ENCODE peak calls at places on chromosomes 1 and 21, in six cellular contexts. V is astrocyte of the cerebellum; P is fibroblast of mammary gland; T is stimulated activated CD4-positive, alpha-beta T cell treated with anti-CD3 and anti-CD28 coated beads, Interleukin-12 subunit alpha, Interleukin-12 subunit beta, amount 100 ng/mL, for 48 hours; N is lung microvascular endothelial cell; R is NCI-H1105. F is an unnamed sample.

GRCh38 chr1:172746091-172746949 is 87.4 kb downstream of the FASLG start:
- DNase-seq in V (peak; percentile 98), P (peak; percentile 100), T (no peak), N (peak; percentile 37), R (no peak), F (peak; percentile 30)

GRCh38 chr1:26307363-26307781 is 936 bp upstream of the UBXN11 start:
- DNase-seq in V (no peak), P (no peak), T (no peak), N (no peak), R (no peak), F (peak; percentile 48)

GRCh38 chr1:205229916-205230700 is 2.4 kb downstream of the TMCC2 start:
- DNase-seq in V (no peak), P (no peak), T (no peak), N (no peak), R (no peak), F (no peak)

GRCh38 chr1:85611856-85612255 is 31.3 kb downstream of the CCN1 start:
- DNase-seq in V (peak; percentile 99), P (peak; percentile 99), T (no peak), N (no peak), R (no peak), F (no peak)

GRCh38 chr21:29477941-29478340 is 179.2 kb downstream of the BACH1 start:
- DNase-seq in V (peak; percentile 65), P (peak; percentile 86), T (no peak), N (no peak), R (no peak), F (no peak)

GRCh38 chr1:164561007-164561406 is 2.0 kb downstream of the PBX1 start:
- DNase-seq in V (no peak), P (no peak), T (no peak), N (no peak), R (no peak), F (no peak)

GRCh38 chr1:27521336-27522147 is 31.6 kb upstream of the WASF2 start:
- DNase-seq in V (no peak), P (no peak), T (peak; percentile 32), N (no peak), R (no peak), F (peak; percentile 42)

GRCh38 chr1:233424727-233425222 is 97.3 kb downstream of the MAP3K21 start:
- DNase-seq in V (no peak), P (peak; percentile 7), T (no peak), N (no peak), R (no peak), F (no peak)

GRCh38 chr1:41891403-41891896 is 27.3 kb downstream of the HIVEP3 start:
- DNase-seq in V (no peak), P (no peak), T (peak; percentile 37), N (peak; percentile 61), R (no peak), F (peak; percentile 70)

GRCh38 chr1:203349757-203350522 is 982 bp downstream of the FMOD start:
- DNase-seq in V (no peak), P (no peak), T (no peak), N (no peak), R (no peak), F (no peak)

GRCh38 chr1:179337343-179337742 is 28.4 kb upstream of the AXDND1 start:
- DNase-seq in V (no peak), P (no peak), T (no peak), N (no peak), R (no peak), F (no peak)

GRCh38 chr1:230315099-230315498 is 111.0 kb downstream of the PGBD5 start:
- DNase-seq in V (no peak), P (no peak), T (no peak), N (no peak), R (no peak), F (no peak)

GRCh38 chr1:117740461-117740860 is 134.6 kb downstream of the TENT5C start:
- DNase-seq in V (no peak), P (no peak), T (no peak), N (no peak), R (no peak), F (no peak)

GRCh38 chr1:71861022-71861421 is 421.3 kb downstream of the NEGR1 start:
- DNase-seq in V (no peak), P (peak; percentile 83), T (no peak), N (no peak), R (no peak), F (no peak)

GRCh38 chr1:195946500-195946899 is 661.7 kb downstream of the KCNT2 start:
- DNase-seq in V (no peak), P (no peak), T (no peak), N (no peak), R (no peak), F (no peak)

GRCh38 chr1:227916655-227917054 is 31.1 kb downstream of the WNT9A start:
- DNase-seq in V (no peak), P (no peak), T (no peak), N (no peak), R (no peak), F (no peak)

GRCh38 chr1:115977481-115978258 is 1.4 kb downstream of the SLC22A15 start:
- DNase-seq in V (no peak), P (peak; percentile 85), T (no peak), N (no peak), R (no peak), F (no peak)

GRCh38 chr1:76162254-76162653 is 87.7 kb downstream of the ST6GALNAC3 start:
- DNase-seq in V (no peak), P (no peak), T (no peak), N (no peak), R (no peak), F (no peak)

GRCh38 chr1:81554108-81554507 is 246.6 kb upstream of the ADGRL2 start:
- DNase-seq in V (no peak), P (no peak), T (no peak), N (no peak), R (peak; percentile 61), F (no peak)

GRCh38 chr1:161185282-161185682 is 8.0 kb upstream of the B4GALT3 start:
- DNase-seq in V (peak; percentile 28), P (peak; percentile 92), T (peak; percentile 56), N (peak; percentile 93), R (no peak), F (peak; percentile 88)

GRCh38 chr1:3503525-3503886 is 49.0 kb downstream of the ARHGEF16 start:
- DNase-seq in V (no peak), P (no peak), T (no peak), N (no peak), R (no peak), F (no peak)

GRCh38 chr1:183417691-183418491 is at the start of gene NMNAT2:
- DNase-seq in V (no peak), P (peak; percentile 17), T (no peak), N (no peak), R (peak; percentile 52), F (no peak)

GRCh38 chr1:196056966-196057365 is 551.3 kb downstream of the KCNT2 start:
- DNase-seq in V (no peak), P (no peak), T (no peak), N (no peak), R (no peak), F (no peak)